ENCODE peak calls at places on chromosome 13, in ten cellular contexts. M is NT2/D1, P is astrocyte of the spinal cord, A is cardiac fibroblast, H is endothelial cell of umbilical vein, F is Panc1, G is mesendoderm, S is neuronal stem cell, Z is pancreas, R is left ventricle myocardium inferior. C is an unnamed sample.

GRCh38 chr13:60448907-60449510 is 52.0 kb downstream of the TDRD3 start:
- DNase-seq in M (peak), P (peak), A (peak), H (peak), F (peak), G (peak), S (peak), Z (no peak), R (no peak), C (no peak)

GRCh38 chr13:34277971-34278370 is 460.0 kb downstream of the RFC3 start:
- DNase-seq in M (no peak), P (no peak), A (no peak), H (peak), F (no peak), G (no peak), S (no peak), Z (no peak), R (no peak), C (no peak)

GRCh38 chr13:66922444-66922843 is 307.7 kb downstream of the PCDH9 start:
- DNase-seq in M (no peak), P (no peak), A (no peak), H (no peak), F (no peak), G (no peak), S (no peak), Z (no peak), R (no peak), C (no peak)

GRCh38 chr13:44974056-44974798 is 15.0 kb downstream of the NUFIP1 start:
- DNase-seq in M (no peak), P (peak), A (peak), H (peak), F (no peak), G (no peak), S (no peak), Z (no peak), R (no peak), C (no peak)

GRCh38 chr13:98265669-98266551 is 88.8 kb upstream of the RNF113B start:
- DNase-seq in M (no peak), P (peak), A (no peak), H (no peak), F (no peak), G (no peak), S (no peak), Z (peak), R (no peak), C (no peak)

GRCh38 chr13:114143806-114144605 is 11.6 kb upstream of the RASA3 start:
- DNase-seq in M (no peak), P (no peak), A (no peak), H (no peak), F (no peak), G (peak), S (no peak), Z (peak), R (no peak), C (no peak)

GRCh38 chr13:45468676-45469075 is 3.9 kb downstream of the COG3 start:
- DNase-seq in M (no peak), P (no peak), A (peak), H (no peak), F (no peak), G (no peak), S (no peak), Z (no peak), R (no peak), C (peak)

GRCh38 chr13:29689548-29689947 is 94.1 kb upstream of the SLC7A1 start:
- DNase-seq in M (no peak), P (no peak), A (no peak), H (no peak), F (no peak), G (no peak), S (no peak), Z (no peak), R (no peak), C (no peak)

GRCh38 chr13:101520672-101521071 is 68.2 kb downstream of the ITGBL1 start:
- DNase-seq in M (no peak), P (peak), A (peak), H (peak), F (no peak), G (no peak), S (no peak), Z (no peak), R (no peak), C (no peak)

GRCh38 chr13:25847145-25847544 is 204.7 kb downstream of the SHISA2 start:
- DNase-seq in M (no peak), P (no peak), A (no peak), H (no peak), F (no peak), G (no peak), S (no peak), Z (no peak), R (no peak), C (no peak)

GRCh38 chr13:30877335-30877734 is 28.7 kb upstream of the MEDAG start:
- DNase-seq in M (no peak), P (peak), A (peak), H (peak), F (no peak), G (no peak), S (no peak), Z (no peak), R (no peak), C (no peak)

GRCh38 chr13:25602206-25602605 is 230.4 kb downstream of the ATP8A2 start:
- DNase-seq in M (no peak), P (no peak), A (no peak), H (no peak), F (no peak), G (peak), S (no peak), Z (no peak), R (no peak), C (no peak)

GRCh38 chr13:30355405-30355741 is 48.0 kb upstream of the KATNAL1 start:
- DNase-seq in M (no peak), P (no peak), A (no peak), H (peak), F (no peak), G (peak), S (no peak), Z (no peak), R (no peak), C (no peak)

GRCh38 chr13:112451512-112452379 is 75.6 kb downstream of the SPACA7 start:
- DNase-seq in M (no peak), P (no peak), A (no peak), H (no peak), F (no peak), G (no peak), S (no peak), Z (no peak), R (no peak), C (no peak)

GRCh38 chr13:36841411-36841810 is 22.4 kb downstream of the RFXAP start:
- DNase-seq in M (no peak), P (no peak), A (no peak), H (no peak), F (no peak), G (no peak), S (no peak), Z (no peak), R (no peak), C (no peak)

GRCh38 chr13:113632706-113633484 is 25.1 kb downstream of the ATP4B start:
- DNase-seq in M (no peak), P (no peak), A (no peak), H (no peak), F (no peak), G (no peak), S (no peak), Z (peak), R (peak), C (no peak)

GRCh38 chr13:57988276-57988675 is 356.7 kb downstream of the PCDH17 start:
- DNase-seq in M (no peak), P (no peak), A (no peak), H (no peak), F (no peak), G (no peak), S (no peak), Z (no peak), R (no peak), C (no peak)

GRCh38 chr13:78201411-78201810 is 282.8 kb upstream of the EDNRB start:
- DNase-seq in M (no peak), P (no peak), A (no peak), H (no peak), F (no peak), G (no peak), S (no peak), Z (no peak), R (no peak), C (no peak)

GRCh38 chr13:56528040-56528760 is 612.5 kb upstream of the PRR20A start:
- DNase-seq in M (no peak), P (no peak), A (no peak), H (no peak), F (no peak), G (no peak), S (no peak), Z (no peak), R (no peak), C (peak)

GRCh38 chr13:102141625-102142472 is 260.0 kb downstream of the FGF14 start:
- DNase-seq in M (no peak), P (peak), A (peak), H (peak), F (no peak), G (peak), S (no peak), Z (no peak), R (no peak), C (no peak)

GRCh38 chr13:98222081-98222554 is 45.0 kb upstream of the RNF113B start:
- DNase-seq in M (no peak), P (peak), A (no peak), H (peak), F (no peak), G (no peak), S (no peak), Z (peak), R (no peak), C (peak)

GRCh38 chr13:25171517-25172302 is at the start of gene AMER2:
- DNase-seq in M (no peak), P (peak), A (peak), H (peak), F (no peak), G (peak), S (peak), Z (peak), R (peak), C (no peak)

GRCh38 chr13:106299616-106300015 is 235.8 kb downstream of the EFNB2 start:
- DNase-seq in M (no peak), P (no peak), A (no peak), H (no peak), F (no peak), G (no peak), S (no peak), Z (no peak), R (no peak), C (no peak)

GRCh38 chr13:52195052-52195837 is 35.8 kb upstream of the NEK3 start:
- DNase-seq in M (no peak), P (peak), A (peak), H (peak), F (peak), G (peak), S (no peak), Z (peak), R (peak), C (no peak)

GRCh38 chr13:45511310-45512147 is 46.8 kb downstream of the COG3 start:
- DNase-seq in M (peak), P (peak), A (peak), H (peak), F (peak), G (peak), S (peak), Z (no peak), R (no peak), C (no peak)

GRCh38 chr13:35923347-35923746 is 207.8 kb downstream of the DCLK1 start:
- DNase-seq in M (no peak), P (peak), A (peak), H (peak), F (no peak), G (no peak), S (no peak), Z (no peak), R (peak), C (no peak)

GRCh38 chr13:108305655-108306054 is 36.1 kb downstream of the TNFSF13B start:
- DNase-seq in M (no peak), P (no peak), A (no peak), H (no peak), F (no peak), G (no peak), S (no peak), Z (no peak), R (no peak), C (no peak)

GRCh38 chr13:104286566-104287290 is 1220.5 kb upstream of the SLC10A2 start:
- DNase-seq in M (peak), P (no peak), A (no peak), H (peak), F (no peak), G (peak), S (peak), Z (no peak), R (no peak), C (no peak)

GRCh38 chr13:99265823-99266426 is 7.7 kb upstream of the GPR18 start:
- DNase-seq in M (no peak), P (peak), A (peak), H (peak), F (peak), G (peak), S (no peak), Z (no peak), R (no peak), C (no peak)

GRCh38 chr13:51849145-51850101 is 4.4 kb upstream of the TMEM272 start:
- DNase-seq in M (peak), P (peak), A (peak), H (no peak), F (no peak), G (peak), S (peak), Z (no peak), R (peak), C (no peak)

GRCh38 chr13:97174638-97175037 is 47.5 kb upstream of the MBNL2 start:
- DNase-seq in M (no peak), P (no peak), A (no peak), H (no peak), F (no peak), G (no peak), S (no peak), Z (no peak), R (no peak), C (no peak)

GRCh38 chr13:67118277-67118676 is 111.9 kb downstream of the PCDH9 start:
- DNase-seq in M (no peak), P (no peak), A (no peak), H (no peak), F (no peak), G (no peak), S (no peak), Z (no peak), R (no peak), C (no peak)

GRCh38 chr13:93066187-93066586 is 160.4 kb upstream of the GPC6 start:
- DNase-seq in M (no peak), P (peak), A (peak), H (no peak), F (no peak), G (no peak), S (no peak), Z (no peak), R (no peak), C (no peak)

GRCh38 chr13:32080328-32080744 is 48.8 kb downstream of the FRY start:
- DNase-seq in M (no peak), P (no peak), A (no peak), H (no peak), F (no peak), G (no peak), S (no peak), Z (no peak), R (no peak), C (peak)

GRCh38 chr13:32079586-32079985 is 48.0 kb downstream of the FRY start:
- DNase-seq in M (no peak), P (no peak), A (no peak), H (peak), F (no peak), G (no peak), S (no peak), Z (no peak), R (no peak), C (no peak)

GRCh38 chr13:32073180-32073864 is 41.7 kb downstream of the FRY start:
- DNase-seq in M (no peak), P (no peak), A (no peak), H (no peak), F (no peak), G (no peak), S (no peak), Z (no peak), R (no peak), C (no peak)

GRCh38 chr13:32075150-32075851 is 43.7 kb downstream of the FRY start:
- DNase-seq in M (no peak), P (no peak), A (no peak), H (no peak), F (no peak), G (no peak), S (no peak), Z (no peak), R (no peak), C (no peak)
- H3K4me3 ChIP-seq in M (no peak), P (no peak), A (no peak), H (no peak), F (no peak), G (no peak), S (no peak), Z (no peak), R (no peak), C (no peak)

GRCh38 chr13:81874681-81875661 is 1534.0 kb upstream of the SPRY2 start:
- DNase-seq in M (peak), P (no peak), A (no peak), H (no peak), F (no peak), G (peak), S (no peak), Z (no peak), R (no peak), C (no peak)
- H3K4me3 ChIP-seq in M (no peak), P (no peak), A (no peak), H (no peak), F (no peak), G (no peak), S (no peak), Z (no peak), R (no peak), C (no peak)

GRCh38 chr13:76865996-76866503 is 20.2 kb downstream of the KCTD12 start:
- DNase-seq in M (no peak), P (no peak), A (no peak), H (peak), F (no peak), G (no peak), S (no peak), Z (no peak), R (no peak), C (no peak)
- H3K4me3 ChIP-seq in M (no peak), P (no peak), A (no peak), H (no peak), F (no peak), G (no peak), S (no peak), Z (no peak), R (no peak), C (no peak)

DNA sequence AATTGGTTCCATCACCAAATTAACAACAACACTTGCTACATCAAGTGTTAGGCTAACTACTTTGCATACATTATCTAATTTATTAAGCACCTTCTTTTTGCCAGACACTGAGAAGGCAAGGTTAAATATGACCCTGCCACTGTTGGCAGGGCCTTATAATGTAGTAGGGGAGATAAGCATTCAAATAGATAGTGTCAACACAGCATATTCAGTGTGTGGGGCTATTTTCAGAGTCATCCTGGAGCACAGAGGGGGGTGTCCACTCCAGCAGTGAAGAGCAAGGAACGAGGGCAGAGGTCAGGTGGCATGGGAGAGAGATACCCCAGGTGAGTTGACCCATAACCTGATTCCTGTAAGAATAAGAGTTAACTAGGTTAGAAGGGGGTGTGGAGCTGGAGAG is 121.6 kb downstream of the COG6 start:
- DNase-seq in M (no peak), P (no peak), A (no peak), H (no peak), F (no peak), G (peak), S (no peak), Z (no peak), R (no peak), C (no peak)
- H3K4me3 ChIP-seq in M (no peak), P (no peak), A (no peak), H (no peak), F (no peak), G (no peak), S (no peak), Z (no peak), R (no peak), C (no peak)

GRCh38 chr13:76038920-76039716 is 403.0 kb downstream of the LMO7 start:
- DNase-seq in M (peak), P (no peak), A (no peak), H (no peak), F (no peak), G (peak), S (no peak), Z (no peak), R (no peak), C (no peak)

GRCh38 chr13:76048126-76048525 is 412.0 kb downstream of the LMO7 start:
- DNase-seq in M (no peak), P (no peak), A (no peak), H (no peak), F (no peak), G (no peak), S (no peak), Z (no peak), R (no peak), C (no peak)

GRCh38 chr13:76049397-76049746 is 413.2 kb downstream of the LMO7 start:
- DNase-seq in M (no peak), P (no peak), A (no peak), H (no peak), F (no peak), G (no peak), S (no peak), Z (no peak), R (no peak), C (no peak)

GRCh38 chr13:76048675-76049396 is 412.7 kb downstream of the LMO7 start:
- DNase-seq in M (no peak), P (no peak), A (no peak), H (no peak), F (no peak), G (no peak), S (no peak), Z (no peak), R (no peak), C (no peak)

DNA sequence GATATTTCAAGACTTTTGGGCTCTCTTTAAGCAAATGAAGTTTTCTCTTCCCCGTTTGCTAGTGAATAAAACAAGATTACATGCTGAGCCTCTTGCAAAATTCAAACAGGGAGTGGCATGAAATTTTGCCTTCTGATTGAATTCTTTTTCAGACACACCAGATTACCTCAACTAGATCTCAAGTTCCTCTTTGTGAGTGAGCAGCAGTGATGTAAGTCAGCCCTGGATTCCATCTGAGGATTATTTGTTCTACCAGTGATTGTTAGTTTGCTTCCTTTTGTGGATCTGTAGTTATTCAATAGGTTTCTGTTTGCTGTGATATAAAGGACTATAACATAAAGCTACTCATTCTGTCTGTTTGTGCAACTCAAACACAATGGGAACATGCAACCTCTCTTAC is 407.8 kb downstream of the LMO7 start:
- DNase-seq in M (no peak), P (no peak), A (no peak), H (no peak), F (no peak), G (no peak), S (peak), Z (no peak), R (no peak), C (no peak)
- H3K4me3 ChIP-seq in M (no peak), P (no peak), A (no peak), H (no peak), F (no peak), G (no peak), S (no peak), Z (no peak), R (no peak), C (no peak)

DNA sequence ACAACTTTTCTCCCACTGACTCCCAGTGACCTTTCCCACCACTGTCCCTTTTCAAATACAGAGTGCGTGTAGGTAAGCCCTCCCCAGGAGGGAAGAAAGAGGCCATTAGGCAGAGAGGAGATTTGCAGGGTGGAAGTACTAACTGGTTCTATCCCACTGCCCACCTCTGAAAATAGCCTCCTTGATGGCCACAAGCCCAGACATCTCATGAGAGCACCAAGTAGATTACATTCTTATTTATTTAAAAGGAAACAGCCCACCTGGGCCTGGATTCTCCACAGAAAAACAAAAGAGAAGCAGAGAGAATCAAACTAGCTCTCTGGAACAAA is 445.3 kb downstream of the FOXO1 start:
- DNase-seq in M (no peak), P (no peak), A (no peak), H (no peak), F (no peak), G (no peak), S (no peak), Z (no peak), R (no peak), C (no peak)
- H3K4me3 ChIP-seq in M (no peak), P (no peak), A (no peak), H (no peak), F (no peak), G (no peak), S (no peak), Z (no peak), R (no peak), C (no peak)

GRCh38 chr13:110388141-110388943 is 81.3 kb downstream of the COL4A2 start:
- DNase-seq in M (no peak), P (peak), A (peak), H (no peak), F (no peak), G (peak), S (no peak), Z (no peak), R (no peak), C (no peak)

GRCh38 chr13:110382830-110383229 is 75.7 kb downstream of the COL4A2 start:
- DNase-seq in M (no peak), P (no peak), A (no peak), H (no peak), F (no peak), G (no peak), S (no peak), Z (no peak), R (no peak), C (no peak)

GRCh38 chr13:110390572-110390971 is 83.5 kb downstream of the COL4A2 start:
- DNase-seq in M (no peak), P (peak), A (peak), H (no peak), F (no peak), G (no peak), S (no peak), Z (no peak), R (no peak), C (no peak)

GRCh38 chr13:110391273-110391672 is 84.2 kb downstream of the COL4A2 start:
- DNase-seq in M (no peak), P (peak), A (peak), H (no peak), F (no peak), G (no peak), S (no peak), Z (no peak), R (no peak), C (no peak)

GRCh38 chr13:110387451-110388140 is 80.5 kb downstream of the COL4A2 start:
- DNase-seq in M (no peak), P (peak), A (peak), H (no peak), F (no peak), G (peak), S (no peak), Z (no peak), R (peak), C (no peak)
- H3K4me3 ChIP-seq in M (no peak), P (no peak), A (no peak), H (no peak), F (no peak), G (no peak), S (no peak), Z (no peak), R (peak), C (no peak)

GRCh38 chr13:21476893-21477472 is 17.9 kb upstream of the ZDHHC20 start:
- DNase-seq in M (peak), P (peak), A (peak), H (peak), F (peak), G (peak), S (peak), Z (peak), R (peak), C (no peak)
- H3K4me3 ChIP-seq in M (peak), P (peak), A (peak), H (no peak), F (peak), G (no peak), S (peak), Z (peak), R (peak), C (peak)